ENCODE peak calls at places on chromosomes 4 and X, in nine cellular contexts. One of them, this sample, is unnamed.

GRCh38 chr4:41160010-41160789 is 54.1 kb downstream of the APBB2 start:
- DNase-seq in epithelial cell of esophagus: peak; percentile 99
- DNase-seq in cardiac muscle cell: no peak
- DNase-seq in heart left ventricle: no peak
- DNase-seq in transverse colon: no peak
- DNase-seq in A549: peak; percentile 37
- DNase-seq in astrocyte of the spinal cord: peak; percentile 90
- DNase-seq in IMR-90: peak; percentile 96
- DNase-seq in ovary: no peak
- DNase-seq in this sample: peak; percentile 90

GRCh38 chrX:41351923-41352322 is 18.0 kb downstream of the DDX3X start:
- DNase-seq in epithelial cell of esophagus: no peak
- DNase-seq in astrocyte of the spinal cord: no peak
- DNase-seq in cardiac muscle cell: no peak
- DNase-seq in transverse colon: no peak
- DNase-seq in IMR-90: peak; percentile 10
- DNase-seq in A549: no peak
- DNase-seq in heart left ventricle: no peak
- DNase-seq in ovary: no peak
- DNase-seq in this sample: no peak

GRCh38 chr4:54998991-54999390 is 126.4 kb downstream of the KDR start:
- DNase-seq in heart left ventricle: no peak
- DNase-seq in ovary: no peak
- DNase-seq in IMR-90: peak; percentile 4
- DNase-seq in cardiac muscle cell: peak; percentile 8
- DNase-seq in astrocyte of the spinal cord: peak; percentile 64
- DNase-seq in epithelial cell of esophagus: peak; percentile 41
- DNase-seq in transverse colon: no peak
- DNase-seq in A549: no peak
- DNase-seq in this sample: peak; percentile 35

GRCh38 chr4:27048350-27049100 is 187.9 kb downstream of the STIM2 start:
- DNase-seq in heart left ventricle: no peak
- DNase-seq in cardiac muscle cell: peak; percentile 47
- DNase-seq in ovary: no peak
- DNase-seq in A549: peak; percentile 53
- DNase-seq in transverse colon: no peak
- DNase-seq in epithelial cell of esophagus: peak; percentile 28
- DNase-seq in IMR-90: peak; percentile 27
- DNase-seq in astrocyte of the spinal cord: peak; percentile 49
- DNase-seq in this sample: peak; percentile 20

GRCh38 chr4:34250562-34250961 is 1993.8 kb downstream of the ARAP2 start:
- DNase-seq in A549: no peak
- DNase-seq in heart left ventricle: no peak
- DNase-seq in astrocyte of the spinal cord: peak; percentile 10
- DNase-seq in IMR-90: peak; percentile 38
- DNase-seq in transverse colon: no peak
- DNase-seq in cardiac muscle cell: no peak
- DNase-seq in ovary: no peak
- DNase-seq in epithelial cell of esophagus: peak; percentile 81
- DNase-seq in this sample: peak; percentile 36

GRCh38 chr4:161555689-161556660 is 607.8 kb downstream of the FSTL5 start:
- DNase-seq in epithelial cell of esophagus: peak; percentile 70
- DNase-seq in transverse colon: no peak
- DNase-seq in astrocyte of the spinal cord: peak; percentile 82
- DNase-seq in IMR-90: peak; percentile 68
- DNase-seq in cardiac muscle cell: no peak
- DNase-seq in heart left ventricle: no peak
- DNase-seq in A549: no peak
- DNase-seq in ovary: no peak
- DNase-seq in this sample: peak; percentile 20

GRCh38 chrX:149010899-149011224 is 494.2 kb downstream of the IDS start:
- DNase-seq in cardiac muscle cell: no peak
- DNase-seq in astrocyte of the spinal cord: no peak
- DNase-seq in heart left ventricle: no peak
- DNase-seq in ovary: no peak
- DNase-seq in A549: no peak
- DNase-seq in epithelial cell of esophagus: no peak
- DNase-seq in transverse colon: no peak
- DNase-seq in IMR-90: no peak
- DNase-seq in this sample: no peak

GRCh38 chr4:179595671-179596410 is 2153.6 kb upstream of the AGA start:
- DNase-seq in cardiac muscle cell: no peak
- DNase-seq in A549: no peak
- DNase-seq in astrocyte of the spinal cord: peak; percentile 93
- DNase-seq in ovary: no peak
- DNase-seq in heart left ventricle: no peak
- DNase-seq in IMR-90: peak; percentile 95
- DNase-seq in epithelial cell of esophagus: peak; percentile 64
- DNase-seq in transverse colon: no peak
- DNase-seq in this sample: no peak

GRCh38 chr4:124505211-124505610 is 207.3 kb downstream of the ANKRD50 start:
- DNase-seq in ovary: no peak
- DNase-seq in heart left ventricle: no peak
- DNase-seq in A549: no peak
- DNase-seq in epithelial cell of esophagus: no peak
- DNase-seq in IMR-90: no peak
- DNase-seq in astrocyte of the spinal cord: no peak
- DNase-seq in transverse colon: no peak
- DNase-seq in cardiac muscle cell: no peak
- DNase-seq in this sample: no peak

GRCh38 chrX:12975999-12976558 is 1.2 kb downstream of the TMSB4X start:
- DNase-seq in transverse colon: no peak
- DNase-seq in astrocyte of the spinal cord: peak; percentile 56
- DNase-seq in ovary: peak; percentile 56
- DNase-seq in A549: peak; percentile 55
- DNase-seq in epithelial cell of esophagus: peak; percentile 34
- DNase-seq in heart left ventricle: no peak
- DNase-seq in cardiac muscle cell: peak; percentile 32
- DNase-seq in IMR-90: peak; percentile 36
- DNase-seq in this sample: peak; percentile 60

GRCh38 chrX:15512401-15512965 is 11.9 kb downstream of the BMX start:
- DNase-seq in ovary: no peak
- DNase-seq in epithelial cell of esophagus: peak; percentile 60
- DNase-seq in A549: no peak
- DNase-seq in cardiac muscle cell: no peak
- DNase-seq in transverse colon: no peak
- DNase-seq in astrocyte of the spinal cord: no peak
- DNase-seq in IMR-90: peak; percentile 17
- DNase-seq in heart left ventricle: no peak
- DNase-seq in this sample: no peak

GRCh38 chr4:85595796-85596559 is 121.0 kb downstream of the ARHGAP24 start:
- DNase-seq in transverse colon: no peak
- DNase-seq in astrocyte of the spinal cord: no peak
- DNase-seq in IMR-90: no peak
- DNase-seq in epithelial cell of esophagus: no peak
- DNase-seq in A549: no peak
- DNase-seq in ovary: no peak
- DNase-seq in cardiac muscle cell: no peak
- DNase-seq in heart left ventricle: no peak
- DNase-seq in this sample: peak; percentile 13

GRCh38 chr4:67700119-67700873 is 659 bp downstream of the UBA6 start:
- DNase-seq in astrocyte of the spinal cord: peak; percentile 50
- DNase-seq in A549: no peak
- DNase-seq in IMR-90: peak; percentile 27
- DNase-seq in transverse colon: no peak
- DNase-seq in epithelial cell of esophagus: peak; percentile 64
- DNase-seq in cardiac muscle cell: no peak
- DNase-seq in heart left ventricle: no peak
- DNase-seq in ovary: no peak
- DNase-seq in this sample: peak; percentile 24

DNA sequence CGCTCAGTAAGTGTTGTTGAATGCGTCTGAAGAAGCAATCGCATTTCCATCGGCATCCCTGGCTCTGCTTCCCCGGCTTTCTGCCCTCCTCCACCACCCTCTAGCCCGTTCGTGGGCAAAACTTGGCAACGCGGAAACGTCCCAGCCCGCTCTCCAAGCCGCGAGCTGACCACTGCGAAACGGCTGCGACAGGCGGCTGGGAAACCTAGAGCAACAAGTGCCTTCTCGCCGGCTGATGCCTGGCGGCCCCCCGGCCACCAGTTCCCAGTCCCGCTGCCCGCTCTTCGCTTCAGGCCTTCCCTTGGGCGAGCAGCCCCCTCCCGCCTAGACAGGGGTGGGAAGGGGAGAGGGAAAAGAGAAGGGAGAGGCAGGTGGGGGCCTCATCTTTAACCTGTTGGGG is 837 bp downstream of the CITED1 start:
- DNase-seq in A549: no peak
- DNase-seq in astrocyte of the spinal cord: no peak
- DNase-seq in epithelial cell of esophagus: no peak
- DNase-seq in ovary: no peak
- DNase-seq in transverse colon: no peak
- DNase-seq in heart left ventricle: no peak
- DNase-seq in IMR-90: no peak
- DNase-seq in cardiac muscle cell: peak; percentile 33
- DNase-seq in this sample: no peak
- H3K4me3 ChIP-seq in A549: peak overlapping the region; percentile 63
- H3K4me3 ChIP-seq in astrocyte of the spinal cord: no peak overlapping the region
- H3K4me3 ChIP-seq in epithelial cell of esophagus: no peak overlapping the region
- H3K4me3 ChIP-seq in ovary: peak overlapping the region; percentile 26
- H3K4me3 ChIP-seq in transverse colon: no peak overlapping the region
- H3K4me3 ChIP-seq in heart left ventricle: peak overlapping the region; percentile 53
- H3K4me3 ChIP-seq in IMR-90: peak overlapping the region; percentile 12
- H3K4me3 ChIP-seq in cardiac muscle cell: peak overlapping the region; percentile 59
- H3K4me3 ChIP-seq in this sample: no peak overlapping the region

DNA sequence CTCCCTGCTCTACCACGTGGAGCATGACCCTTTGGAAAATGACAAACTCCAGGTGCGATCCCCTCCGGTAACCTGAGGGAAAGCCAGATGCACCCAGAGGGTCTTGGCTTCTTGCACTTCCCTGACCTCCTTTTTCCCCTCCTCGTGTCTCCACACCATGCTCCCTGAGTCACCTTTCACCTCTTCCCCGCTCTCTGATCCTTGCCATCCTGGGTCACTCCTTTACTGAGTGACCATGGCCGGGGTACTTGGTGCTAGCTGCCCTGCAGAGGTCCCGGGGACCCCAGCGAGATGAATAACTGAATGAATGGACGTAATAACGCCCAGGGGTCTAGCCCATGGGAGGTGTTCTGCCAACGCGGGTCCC is 401 bp upstream of the ZFP92 start:
- DNase-seq in IMR-90: no peak
- DNase-seq in astrocyte of the spinal cord: no peak
- DNase-seq in A549: no peak
- DNase-seq in transverse colon: no peak
- DNase-seq in cardiac muscle cell: no peak
- DNase-seq in epithelial cell of esophagus: no peak
- DNase-seq in ovary: no peak
- DNase-seq in heart left ventricle: no peak
- DNase-seq in this sample: no peak
- H3K4me3 ChIP-seq in IMR-90: no peak overlapping the region
- H3K4me3 ChIP-seq in astrocyte of the spinal cord: no peak overlapping the region
- H3K4me3 ChIP-seq in A549: peak overlapping the region; percentile 50
- H3K4me3 ChIP-seq in transverse colon: no peak overlapping the region
- H3K4me3 ChIP-seq in cardiac muscle cell: no peak overlapping the region
- H3K4me3 ChIP-seq in epithelial cell of esophagus: no peak overlapping the region
- H3K4me3 ChIP-seq in ovary: peak overlapping the region; percentile 52
- H3K4me3 ChIP-seq in heart left ventricle: peak overlapping the region; percentile 53
- H3K4me3 ChIP-seq in this sample: peak overlapping the region; percentile 26

GRCh38 chr4:146437778-146438177 is 84.0 kb downstream of the SLC10A7 start:
- DNase-seq in astrocyte of the spinal cord: no peak
- DNase-seq in cardiac muscle cell: no peak
- DNase-seq in heart left ventricle: no peak
- DNase-seq in A549: no peak
- DNase-seq in IMR-90: no peak
- DNase-seq in epithelial cell of esophagus: no peak
- DNase-seq in ovary: no peak
- DNase-seq in transverse colon: no peak
- DNase-seq in this sample: no peak
- H3K4me3 ChIP-seq in astrocyte of the spinal cord: no peak overlapping the region
- H3K4me3 ChIP-seq in cardiac muscle cell: no peak overlapping the region
- H3K4me3 ChIP-seq in heart left ventricle: no peak overlapping the region
- H3K4me3 ChIP-seq in A549: no peak overlapping the region
- H3K4me3 ChIP-seq in IMR-90: no peak overlapping the region
- H3K4me3 ChIP-seq in epithelial cell of esophagus: no peak overlapping the region
- H3K4me3 ChIP-seq in ovary: no peak overlapping the region
- H3K4me3 ChIP-seq in transverse colon: no peak overlapping the region
- H3K4me3 ChIP-seq in this sample: no peak overlapping the region

GRCh38 chr4:128255906-128256305 is 31.7 kb downstream of the PGRMC2 start:
- DNase-seq in IMR-90: no peak
- DNase-seq in astrocyte of the spinal cord: no peak
- DNase-seq in epithelial cell of esophagus: no peak
- DNase-seq in cardiac muscle cell: no peak
- DNase-seq in A549: no peak
- DNase-seq in heart left ventricle: no peak
- DNase-seq in transverse colon: no peak
- DNase-seq in ovary: no peak
- DNase-seq in this sample: no peak

GRCh38 chr4:128247906-128248305 is 39.7 kb downstream of the PGRMC2 start:
- DNase-seq in cardiac muscle cell: no peak
- DNase-seq in IMR-90: no peak
- DNase-seq in A549: no peak
- DNase-seq in transverse colon: no peak
- DNase-seq in epithelial cell of esophagus: no peak
- DNase-seq in astrocyte of the spinal cord: no peak
- DNase-seq in heart left ventricle: no peak
- DNase-seq in ovary: no peak
- DNase-seq in this sample: no peak

GRCh38 chr4:128244379-128244778 is 43.2 kb downstream of the PGRMC2 start:
- DNase-seq in cardiac muscle cell: no peak
- DNase-seq in ovary: no peak
- DNase-seq in transverse colon: no peak
- DNase-seq in IMR-90: peak; percentile 75
- DNase-seq in A549: no peak
- DNase-seq in heart left ventricle: no peak
- DNase-seq in astrocyte of the spinal cord: peak; percentile 23
- DNase-seq in epithelial cell of esophagus: peak; percentile 65
- DNase-seq in this sample: peak; percentile 51

DNA sequence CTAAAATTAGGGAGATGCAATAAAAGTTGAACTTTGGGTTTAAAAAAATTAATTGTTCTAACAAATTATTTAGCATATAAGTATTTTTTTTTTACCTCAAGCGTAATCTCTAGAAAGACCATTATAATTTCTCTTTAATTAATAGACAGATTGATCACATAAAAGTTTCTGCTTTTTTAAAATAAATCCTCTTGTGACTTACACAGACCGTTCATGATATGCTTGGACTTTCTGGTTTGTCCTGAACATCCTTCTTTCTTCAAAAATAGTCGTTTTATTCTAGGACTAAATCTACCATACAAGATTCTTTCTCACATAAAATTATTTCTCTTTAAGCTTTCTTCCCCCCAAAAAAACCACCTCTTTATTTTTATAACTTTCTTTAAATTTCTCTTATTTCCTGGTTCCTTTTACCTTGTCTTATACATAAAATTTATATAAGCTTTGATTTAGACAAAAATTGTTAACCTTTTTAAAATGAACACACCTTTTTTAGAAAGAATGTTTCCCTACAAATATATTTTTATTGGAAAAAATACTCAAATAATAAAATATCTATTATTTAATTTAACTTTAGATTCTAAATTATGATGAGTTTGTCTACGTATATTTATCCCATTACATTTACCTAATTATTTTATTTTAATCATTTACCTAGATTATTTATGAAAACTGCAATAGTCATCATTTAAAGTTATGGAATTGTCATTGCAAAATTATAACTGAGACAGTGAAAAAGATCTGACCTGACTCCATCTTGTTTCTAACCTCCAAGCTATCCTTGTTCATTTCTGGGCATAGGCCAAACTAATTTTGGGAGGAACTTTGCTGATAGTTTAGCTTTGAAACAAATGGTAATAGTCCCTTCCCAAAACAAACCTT is 37.6 kb downstream of the PGRMC2 start:
- DNase-seq in A549: no peak
- DNase-seq in transverse colon: no peak
- DNase-seq in ovary: no peak
- DNase-seq in epithelial cell of esophagus: no peak
- DNase-seq in heart left ventricle: no peak
- DNase-seq in IMR-90: no peak
- DNase-seq in cardiac muscle cell: no peak
- DNase-seq in astrocyte of the spinal cord: peak; percentile 31
- DNase-seq in this sample: no peak
- H3K4me3 ChIP-seq in A549: no peak overlapping the region
- H3K4me3 ChIP-seq in transverse colon: no peak overlapping the region
- H3K4me3 ChIP-seq in ovary: no peak overlapping the region
- H3K4me3 ChIP-seq in epithelial cell of esophagus: no peak overlapping the region
- H3K4me3 ChIP-seq in heart left ventricle: no peak overlapping the region
- H3K4me3 ChIP-seq in IMR-90: no peak overlapping the region
- H3K4me3 ChIP-seq in cardiac muscle cell: no peak overlapping the region
- H3K4me3 ChIP-seq in astrocyte of the spinal cord: no peak overlapping the region
- H3K4me3 ChIP-seq in this sample: no peak overlapping the region

This sample was measured in AG10803.